ENCODE peak calls at places on chromosomes 12 and 14, in nine cellular contexts. M, C, F, S, H, D, I, A and V are unnamed samples.

GRCh38 chr14:61489932-61490331 is 168.6 kb downstream of the PRKCH start:
- DNase-seq in M (no peak), C (no peak), F (no peak), S (no peak), H (no peak), D (no peak), I (peak), A (peak), V (no peak)

GRCh38 chr14:104657114-104657524 is 32.3 kb upstream of the INF2 start:
- DNase-seq in M (no peak), C (no peak), F (no peak), S (no peak), H (no peak), D (no peak), I (peak), A (no peak), V (no peak)

GRCh38 chr12:132482771-132483170 is 7.2 kb upstream of the FBRSL1 start:
- DNase-seq in M (no peak), C (no peak), F (no peak), S (no peak), H (no peak), D (no peak), I (no peak), A (no peak), V (no peak)

GRCh38 chr12:130339946-130340345 is 2.3 kb downstream of the PIWIL1 start:
- DNase-seq in M (no peak), C (no peak), F (peak), S (no peak), H (no peak), D (no peak), I (no peak), A (no peak), V (no peak)

GRCh38 chr12:120429368-120429767 is 8.5 kb upstream of the COX6A1 start:
- DNase-seq in M (no peak), C (no peak), F (no peak), S (no peak), H (no peak), D (no peak), I (no peak), A (no peak), V (no peak)

GRCh38 chr12:1758887-1759286 is 61.5 kb upstream of the LRTM2 start:
- DNase-seq in M (no peak), C (no peak), F (no peak), S (peak), H (no peak), D (no peak), I (no peak), A (no peak), V (no peak)

GRCh38 chr14:63713765-63714164 is 14.1 kb downstream of the SGPP1 start:
- DNase-seq in M (no peak), C (no peak), F (no peak), S (peak), H (peak), D (no peak), I (no peak), A (no peak), V (peak)

GRCh38 chr12:1882850-1883470 is 35.5 kb downstream of the CACNA2D4 start:
- DNase-seq in M (no peak), C (no peak), F (peak), S (no peak), H (no peak), D (no peak), I (no peak), A (no peak), V (no peak)

GRCh38 chr12:93609281-93610192 is 37.1 kb downstream of the SOCS2 start:
- DNase-seq in M (no peak), C (no peak), F (peak), S (no peak), H (no peak), D (no peak), I (no peak), A (no peak), V (no peak)

GRCh38 chr14:44029933-44030332 is 477.1 kb downstream of the FSCB start:
- DNase-seq in M (no peak), C (no peak), F (no peak), S (no peak), H (no peak), D (no peak), I (no peak), A (no peak), V (no peak)

GRCh38 chr14:81166126-81166525 is 54.6 kb downstream of the GTF2A1 start:
- DNase-seq in M (no peak), C (no peak), F (no peak), S (no peak), H (no peak), D (no peak), I (no peak), A (no peak), V (no peak)

GRCh38 chr14:34867199-34867598 is 8.0 kb downstream of the BAZ1A start:
- DNase-seq in M (no peak), C (no peak), F (no peak), S (no peak), H (no peak), D (no peak), I (no peak), A (no peak), V (no peak)

GRCh38 chr12:76312314-76312713 is 35.9 kb downstream of the BBS10 start:
- DNase-seq in M (no peak), C (no peak), F (no peak), S (no peak), H (no peak), D (no peak), I (no peak), A (no peak), V (no peak)

GRCh38 chr12:86367137-86367536 is 110.9 kb upstream of the MGAT4C start:
- DNase-seq in M (no peak), C (no peak), F (no peak), S (no peak), H (no peak), D (no peak), I (no peak), A (no peak), V (no peak)

DNA sequence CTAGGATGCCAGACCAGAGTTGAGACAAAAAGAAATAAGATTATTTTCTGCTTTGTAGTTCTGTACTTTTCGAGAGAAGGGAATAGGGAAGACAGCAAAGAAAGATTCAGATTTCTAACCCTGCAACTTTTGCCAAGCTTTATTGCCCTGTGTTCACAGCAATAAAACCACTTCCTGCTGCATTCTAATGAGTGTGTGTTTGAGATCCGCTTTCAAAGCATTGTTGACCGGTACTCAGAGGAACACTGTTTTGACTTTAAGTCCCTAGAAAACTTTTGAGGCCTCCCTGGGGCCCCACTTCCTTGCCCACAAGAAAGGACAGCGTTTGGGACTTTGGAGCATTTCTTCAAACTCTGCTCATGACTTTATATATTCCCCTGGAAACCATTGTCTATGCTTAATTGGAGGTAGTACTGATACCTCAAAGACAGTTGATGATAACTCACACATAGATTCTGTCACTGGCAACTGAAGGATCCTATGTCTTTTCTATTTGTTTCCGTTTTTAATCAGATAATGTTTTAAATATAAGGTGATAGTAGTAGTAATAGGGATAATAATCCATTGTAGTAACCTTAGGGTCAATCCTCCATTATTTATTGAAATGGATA is 1.3 kb downstream of the RNASE6 start:
- DNase-seq in M (no peak), C (no peak), F (no peak), S (no peak), H (no peak), D (no peak), I (peak), A (no peak), V (no peak)
- TF ChIP-seq POLR2A in M (no peak), C (no peak), F (no peak), S (no peak), H (no peak), D (no peak), I (no peak), A (no peak), V (no peak)

GRCh38 chr12:39619316-39619659 is 315 bp downstream of the ABCD2 start:
- DNase-seq in M (no peak), C (no peak), F (no peak), S (no peak), H (no peak), D (no peak), I (no peak), A (no peak), V (no peak)
- TF ChIP-seq POLR2A in M (no peak), C (peak), F (no peak), S (no peak), H (no peak), D (no peak), I (no peak), A (no peak), V (no peak)

DNA sequence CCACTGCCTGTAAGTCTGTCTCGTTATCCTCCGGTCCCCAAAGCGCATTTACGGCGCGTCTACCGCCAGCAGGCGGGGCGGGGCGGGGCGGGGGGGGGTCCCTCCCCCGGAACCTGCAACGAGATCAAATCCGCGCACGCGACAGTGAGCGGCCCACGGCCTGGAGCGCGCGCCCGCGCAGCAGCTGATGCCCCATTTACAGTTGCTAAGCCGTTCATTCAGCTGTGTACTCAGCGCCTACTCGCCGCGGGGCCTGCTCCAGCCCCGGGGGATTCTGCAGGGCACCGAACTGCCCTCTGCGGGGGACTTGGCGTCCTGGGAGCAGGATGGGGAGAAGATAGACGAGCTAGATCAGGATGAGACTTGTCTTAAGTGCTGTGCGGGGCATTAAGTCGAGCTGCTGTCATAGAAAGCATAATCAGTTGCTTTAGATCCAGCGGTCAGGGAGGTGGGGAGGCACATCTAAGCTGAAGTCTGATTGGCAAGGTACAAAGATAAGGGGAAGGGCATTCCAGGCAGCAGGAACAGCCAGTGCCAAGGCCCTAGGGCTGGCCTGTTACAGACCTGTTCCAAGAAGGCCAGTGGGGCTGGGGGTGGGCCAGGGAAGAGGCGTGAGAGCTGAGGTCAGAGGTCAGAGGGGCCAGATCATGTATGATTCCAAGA is 1.4 kb upstream of the CCDC85C start:
- DNase-seq in M (no peak), C (no peak), F (peak), S (peak), H (peak), D (peak), I (peak), A (peak), V (peak)
- TF ChIP-seq POLR2A in M (no peak), C (no peak), F (no peak), S (no peak), H (no peak), D (no peak), I (no peak), A (no peak), V (no peak)

GRCh38 chr14:65456247-65456646 is 43.7 kb downstream of the FUT8 start:
- DNase-seq in M (no peak), C (no peak), F (no peak), S (no peak), H (no peak), D (no peak), I (no peak), A (no peak), V (no peak)
- TF ChIP-seq POLR2A in M (no peak), C (no peak), F (no peak), S (no peak), H (no peak), D (no peak), I (no peak), A (no peak), V (no peak)

GRCh38 chr12:113222730-113223531 is 1.7 kb downstream of the TPCN1 start:
- DNase-seq in M (no peak), C (no peak), F (no peak), S (peak), H (no peak), D (peak), I (peak), A (peak), V (peak)

GRCh38 chr12:113220593-113221180 is 577 bp upstream of the TPCN1 start:
- DNase-seq in M (no peak), C (no peak), F (no peak), S (no peak), H (no peak), D (no peak), I (no peak), A (no peak), V (peak)

GRCh38 chr12:113221997-113222729 is 899 bp downstream of the TPCN1 start:
- DNase-seq in M (no peak), C (no peak), F (no peak), S (no peak), H (peak), D (no peak), I (no peak), A (no peak), V (peak)

GRCh38 chr12:113224955-113225354 is 3.7 kb downstream of the TPCN1 start:
- DNase-seq in M (no peak), C (no peak), F (no peak), S (no peak), H (no peak), D (no peak), I (no peak), A (no peak), V (no peak)

DNA sequence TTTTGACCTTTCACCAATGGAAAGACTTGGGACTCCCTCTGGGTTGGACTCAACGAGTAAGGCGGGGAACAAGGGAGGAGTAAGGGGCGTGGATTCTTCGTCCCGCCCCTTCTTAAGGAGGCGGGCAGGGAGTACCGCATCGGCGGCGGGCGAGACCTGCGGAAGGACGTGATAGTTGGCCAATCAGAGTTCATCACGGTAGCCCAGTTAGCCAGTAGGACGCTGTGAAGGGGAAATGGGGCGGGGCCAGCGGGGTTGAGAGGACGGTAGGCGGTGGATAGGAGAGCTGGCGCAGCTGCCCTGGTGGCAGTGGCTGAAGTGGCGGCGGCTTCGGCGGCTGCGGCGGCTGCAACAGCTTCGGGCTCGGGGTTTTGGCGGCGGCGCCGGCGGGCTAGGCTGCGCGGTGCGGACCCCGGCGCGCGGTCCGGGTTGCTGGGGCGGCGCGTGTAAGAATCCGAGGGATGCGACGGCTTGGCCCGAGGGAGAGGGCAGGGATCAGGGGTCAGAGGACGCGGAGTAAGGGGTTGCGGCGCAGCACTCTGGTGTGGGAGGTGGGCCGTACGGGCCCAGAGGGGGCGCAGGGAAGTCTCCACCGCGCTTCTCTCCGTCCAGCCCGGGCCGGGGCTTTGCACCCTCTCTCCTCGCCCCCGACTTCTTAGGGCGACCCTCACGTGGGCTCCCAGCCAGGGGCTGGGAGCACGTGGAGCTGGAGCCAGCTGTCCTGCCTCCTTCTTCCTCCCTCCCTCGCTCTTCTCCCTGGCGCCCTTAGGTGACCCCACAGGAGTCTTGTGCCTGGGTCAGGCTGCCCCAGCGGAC is at the start of gene TPCN1:
- DNase-seq in M (peak), C (peak), F (peak), S (peak), H (peak), D (peak), I (peak), A (peak), V (peak)
- TF ChIP-seq POLR2A in M (no peak), C (peak), F (peak), S (peak), H (peak), D (peak), I (peak), A (peak), V (peak)

DNA sequence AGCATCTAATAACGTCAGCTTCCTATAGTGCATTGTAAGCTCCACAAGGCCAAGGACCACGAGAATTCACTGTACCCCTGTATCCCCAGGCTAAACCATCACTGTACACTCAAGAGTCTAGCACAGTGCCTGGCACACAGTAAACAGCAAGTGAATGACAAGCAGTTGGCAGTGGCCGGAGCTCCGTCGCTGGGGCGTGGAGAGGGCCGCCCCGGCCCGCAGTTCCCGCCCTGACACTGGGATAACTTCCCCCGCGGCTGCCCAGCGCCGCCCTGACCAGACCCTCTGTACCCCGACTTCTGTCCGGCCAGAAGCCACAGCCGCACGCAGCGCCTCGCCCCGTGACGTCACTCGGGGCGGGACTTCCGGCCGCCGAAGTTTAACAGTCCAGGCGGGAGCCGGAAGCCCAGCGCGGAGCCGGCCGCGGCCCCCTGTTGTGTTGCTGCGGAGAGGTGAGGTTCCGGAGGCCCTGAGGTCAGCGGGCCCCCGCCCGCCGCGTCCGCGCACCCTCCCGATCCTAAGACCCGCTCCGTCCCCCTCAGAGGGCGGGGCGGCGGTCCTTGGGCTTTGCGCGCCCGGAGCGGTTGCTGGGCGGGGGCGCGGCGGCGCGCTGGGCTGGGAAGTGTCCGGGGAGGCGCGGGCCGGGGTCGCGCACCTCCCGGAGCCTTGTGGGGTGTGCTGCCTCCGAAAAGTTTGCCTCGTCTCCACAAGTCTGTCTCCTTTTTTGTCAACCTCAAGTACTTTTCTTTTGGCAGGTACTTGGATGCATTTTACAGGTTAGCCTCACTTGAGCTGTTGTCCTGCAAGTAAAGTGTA is at the start of gene NEDD1:
- DNase-seq in M (no peak), C (no peak), F (peak), S (peak), H (peak), D (peak), I (peak), A (peak), V (peak)
- TF ChIP-seq POLR2A in M (no peak), C (peak), F (no peak), S (peak), H (peak), D (peak), I (peak), A (peak), V (peak)

DNA sequence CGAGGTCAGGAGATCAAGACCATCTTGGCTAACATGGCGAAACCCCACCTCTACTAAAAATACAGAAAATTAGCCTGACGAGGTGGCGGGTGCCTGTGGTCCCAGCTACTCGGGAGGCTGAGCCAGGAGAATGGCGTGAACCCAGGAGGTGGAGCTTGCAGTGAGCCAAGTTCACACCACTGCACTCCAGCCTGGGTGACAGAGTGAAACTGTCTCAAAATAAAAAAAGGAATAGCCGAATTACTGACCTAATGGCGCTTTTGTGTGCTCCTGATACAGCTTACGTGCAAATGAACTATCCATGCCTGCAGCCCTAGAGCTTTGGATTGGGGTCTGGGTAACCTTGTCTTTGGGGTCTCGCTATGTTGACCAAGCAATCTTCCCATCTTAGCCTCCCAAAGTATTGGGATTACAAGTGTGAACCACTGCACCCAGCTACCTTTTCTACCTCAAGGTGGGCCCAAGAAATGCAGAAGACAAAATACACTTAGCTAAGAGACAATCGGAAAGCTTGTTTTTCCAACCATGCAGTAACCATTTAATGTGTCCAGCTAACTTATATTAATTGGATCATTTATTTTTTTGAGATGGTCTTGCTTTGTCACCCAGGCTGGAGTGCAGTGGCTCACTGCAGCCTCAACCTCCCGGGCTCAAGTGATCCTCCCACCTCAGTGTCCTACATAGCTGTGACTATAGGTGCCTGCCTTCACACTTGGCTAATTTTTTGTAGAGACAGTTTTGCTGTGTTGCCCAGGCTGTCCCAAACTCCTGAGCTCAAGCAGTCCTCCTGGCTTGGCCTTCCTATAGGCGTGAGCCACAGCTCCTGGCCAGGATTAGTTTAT is 5.5 kb downstream of the PABPN1 start:
- DNase-seq in M (no peak), C (no peak), F (no peak), S (no peak), H (no peak), D (no peak), I (no peak), A (no peak), V (no peak)
- TF ChIP-seq POLR2A in M (no peak), C (peak), F (no peak), S (peak), H (peak), D (no peak), I (no peak), A (no peak), V (no peak)

GRCh38 chr12:89707992-89708792 is 446 bp downstream of the ATP2B1 start:
- DNase-seq in M (no peak), C (no peak), F (no peak), S (peak), H (peak), D (peak), I (peak), A (peak), V (peak)

GRCh38 chr12:89707623-89707991 is 1.0 kb downstream of the ATP2B1 start:
- DNase-seq in M (no peak), C (no peak), F (no peak), S (no peak), H (peak), D (no peak), I (peak), A (no peak), V (peak)

GRCh38 chr12:89709157-89709993 is 737 bp upstream of the ATP2B1 start:
- DNase-seq in M (peak), C (peak), F (peak), S (peak), H (peak), D (peak), I (peak), A (peak), V (peak)

GRCh38 chr12:89709994-89710872 is 1.6 kb upstream of the ATP2B1 start:
- DNase-seq in M (no peak), C (no peak), F (no peak), S (peak), H (no peak), D (peak), I (peak), A (peak), V (no peak)

GRCh38 chr12:89708793-89709156 is at the start of gene ATP2B1:
- DNase-seq in M (peak), C (peak), F (no peak), S (peak), H (peak), D (peak), I (peak), A (peak), V (peak)
- TF ChIP-seq POLR2A in M (no peak), C (peak), F (peak), S (peak), H (no peak), D (peak), I (peak), A (no peak), V (peak)